ENCODE peak calls at places on chromosomes 1 and 21, in nine cellular contexts. V is psoas muscle, B is HFF-Myc, F is Peyer's patch, G is tibial artery, R is lower lobe of right lung, L is fibroblast of lung, Q is bronchial epithelial cell, O is ascending aorta. K is an unnamed sample.

GRCh38 chr1:23779826-23780371 is 1.7 kb downstream of the PITHD1 start:
- DNase-seq in V (no peak), B (no peak), F (no peak), G (no peak), R (no peak), L (peak), Q (peak), O (no peak), K (no peak)

GRCh38 chr21:45524756-45525152 is 17.5 kb downstream of the SLC19A1 start:
- DNase-seq in V (no peak), B (no peak), F (peak), G (no peak), R (peak), L (no peak), Q (no peak), O (no peak), K (no peak)

GRCh38 chr1:151907363-151908139 is 1.8 kb downstream of the THEM4 start:
- DNase-seq in V (no peak), B (no peak), F (no peak), G (no peak), R (no peak), L (no peak), Q (no peak), O (no peak), K (no peak)

GRCh38 chr1:202291961-202292712 is 49.6 kb downstream of the UBE2T start:
- DNase-seq in V (no peak), B (no peak), F (no peak), G (no peak), R (no peak), L (peak), Q (peak), O (no peak), K (no peak)

GRCh38 chr1:54488831-54489626 is 59.0 kb upstream of the ACOT11 start:
- DNase-seq in V (peak), B (peak), F (peak), G (peak), R (peak), L (peak), Q (no peak), O (no peak), K (peak)

GRCh38 chr1:161008857-161009554 is 11.9 kb downstream of the F11R start:
- DNase-seq in V (no peak), B (no peak), F (no peak), G (no peak), R (no peak), L (peak), Q (no peak), O (no peak), K (no peak)

GRCh38 chr21:45844181-45844580 is 137.4 kb upstream of the COL6A1 start:
- DNase-seq in V (no peak), B (no peak), F (no peak), G (no peak), R (no peak), L (no peak), Q (no peak), O (no peak), K (no peak)

GRCh38 chr1:203551550-203551949 is 57.6 kb downstream of the OPTC start:
- DNase-seq in V (no peak), B (no peak), F (no peak), G (no peak), R (no peak), L (peak), Q (peak), O (no peak), K (no peak)

GRCh38 chr21:36509966-36510742 is 30.2 kb upstream of the CLDN14 start:
- DNase-seq in V (no peak), B (no peak), F (no peak), G (no peak), R (peak), L (no peak), Q (peak), O (no peak), K (peak)

GRCh38 chr1:35406103-35406502 is 137.6 kb downstream of the ZMYM4 start:
- DNase-seq in V (no peak), B (no peak), F (no peak), G (no peak), R (no peak), L (no peak), Q (no peak), O (no peak), K (no peak)

GRCh38 chr1:153941826-153942725 is 4.4 kb downstream of the DENND4B start:
- DNase-seq in V (no peak), B (no peak), F (no peak), G (no peak), R (no peak), L (no peak), Q (no peak), O (no peak), K (no peak)

GRCh38 chr1:115012006-115012405 is 17.6 kb upstream of the TSHB start:
- DNase-seq in V (no peak), B (no peak), F (no peak), G (no peak), R (no peak), L (no peak), Q (no peak), O (no peak), K (no peak)

GRCh38 chr1:212485895-212486590 is 53.3 kb downstream of the NENF start:
- DNase-seq in V (peak), B (peak), F (peak), G (peak), R (peak), L (peak), Q (peak), O (peak), K (peak)

GRCh38 chr1:68962711-68963110 is 465.8 kb upstream of the DEPDC1 start:
- DNase-seq in V (no peak), B (no peak), F (no peak), G (no peak), R (no peak), L (peak), Q (no peak), O (no peak), K (no peak)

GRCh38 chr1:58922302-58923089 is 138.6 kb upstream of the JUN start:
- DNase-seq in V (peak), B (no peak), F (peak), G (peak), R (peak), L (peak), Q (peak), O (peak), K (peak)

GRCh38 chr1:168220470-168220871 is 5.3 kb upstream of the SFT2D2 start:
- DNase-seq in V (no peak), B (no peak), F (no peak), G (no peak), R (no peak), L (no peak), Q (no peak), O (no peak), K (no peak)

GRCh38 chr1:99869304-99869703 is 19.1 kb downstream of the AGL start:
- DNase-seq in V (no peak), B (no peak), F (no peak), G (no peak), R (no peak), L (peak), Q (peak), O (no peak), K (no peak)

GRCh38 chr1:101291562-101292035 is 54.8 kb downstream of the S1PR1 start:
- DNase-seq in V (no peak), B (peak), F (no peak), G (no peak), R (no peak), L (peak), Q (peak), O (no peak), K (peak)

GRCh38 chr1:115307621-115308020 is 30.4 kb downstream of the NGF start:
- DNase-seq in V (no peak), B (no peak), F (no peak), G (no peak), R (no peak), L (no peak), Q (no peak), O (no peak), K (no peak)

GRCh38 chr1:51799372-51799771 is 79.2 kb downstream of the NRDC start:
- DNase-seq in V (no peak), B (no peak), F (no peak), G (no peak), R (no peak), L (no peak), Q (no peak), O (no peak), K (no peak)

GRCh38 chr1:166017395-166017794 is 149.4 kb downstream of the FAM78B start:
- DNase-seq in V (no peak), B (no peak), F (no peak), G (no peak), R (no peak), L (no peak), Q (no peak), O (no peak), K (peak)

GRCh38 chr1:1321477-1321876 is 3.0 kb downstream of the INTS11 start:
- DNase-seq in V (no peak), B (no peak), F (no peak), G (no peak), R (no peak), L (no peak), Q (no peak), O (no peak), K (no peak)

GRCh38 chr1:157993179-157994080 is at the start of gene KIRREL1:
- DNase-seq in V (peak), B (no peak), F (peak), G (peak), R (peak), L (peak), Q (no peak), O (no peak), K (no peak)

GRCh38 chr1:147072371-147073061 is 99.8 kb downstream of the PRKAB2 start:
- DNase-seq in V (no peak), B (no peak), F (no peak), G (no peak), R (no peak), L (no peak), Q (peak), O (no peak), K (no peak)

GRCh38 chr21:43287111-43287973 is 118.5 kb downstream of the CRYAA start:
- DNase-seq in V (no peak), B (no peak), F (no peak), G (no peak), R (peak), L (no peak), Q (no peak), O (no peak), K (no peak)

GRCh38 chr21:42484966-42485365 is 11.1 kb downstream of the RSPH1 start:
- DNase-seq in V (no peak), B (no peak), F (no peak), G (no peak), R (no peak), L (no peak), Q (no peak), O (no peak), K (no peak)

GRCh38 chr1:4172659-4173599 is 272.9 kb upstream of the C1orf174 start:
- DNase-seq in V (no peak), B (no peak), F (peak), G (peak), R (no peak), L (no peak), Q (no peak), O (no peak), K (peak)

GRCh38 chr1:70039485-70039884 is 165.9 kb downstream of the LRRC40 start:
- DNase-seq in V (no peak), B (no peak), F (no peak), G (no peak), R (no peak), L (no peak), Q (no peak), O (no peak), K (no peak)

GRCh38 chr1:70295737-70296136 is 58.8 kb downstream of the ANKRD13C start:
- DNase-seq in V (no peak), B (no peak), F (no peak), G (no peak), R (no peak), L (no peak), Q (no peak), O (no peak), K (no peak)

GRCh38 chr1:27132624-27133023 is 22.3 kb downstream of the SLC9A1 start:
- DNase-seq in V (peak), B (no peak), F (peak), G (no peak), R (no peak), L (no peak), Q (no peak), O (no peak), K (no peak)

GRCh38 chr21:25639922-25640670 is 1.0 kb downstream of the JAM2 start:
- DNase-seq in V (peak), B (no peak), F (peak), G (no peak), R (no peak), L (peak), Q (no peak), O (no peak), K (peak)

GRCh38 chr1:8317647-8318360 is at the start of gene SLC45A1:
- DNase-seq in V (peak), B (peak), F (peak), G (peak), R (peak), L (peak), Q (peak), O (peak), K (peak)

GRCh38 chr1:59541891-59542290 is 245.0 kb downstream of the FGGY start:
- DNase-seq in V (no peak), B (no peak), F (no peak), G (no peak), R (no peak), L (peak), Q (no peak), O (no peak), K (no peak)

GRCh38 chr1:26031196-26031902 is 9.8 kb downstream of the EXTL1 start:
- DNase-seq in V (peak), B (peak), F (no peak), G (no peak), R (no peak), L (peak), Q (no peak), O (no peak), K (no peak)

GRCh38 chr1:14896381-14897079 is 257.0 kb upstream of the TMEM51 start:
- DNase-seq in V (no peak), B (no peak), F (no peak), G (no peak), R (no peak), L (peak), Q (no peak), O (no peak), K (no peak)

GRCh38 chr21:21101911-21102310 is 103.7 kb downstream of the NCAM2 start:
- DNase-seq in V (no peak), B (no peak), F (no peak), G (no peak), R (no peak), L (peak), Q (peak), O (no peak), K (peak)

GRCh38 chr1:48608882-48609281 is 136.9 kb upstream of the SPATA6 start:
- DNase-seq in V (no peak), B (no peak), F (no peak), G (no peak), R (no peak), L (no peak), Q (no peak), O (no peak), K (no peak)

GRCh38 chr1:89276690-89277089 is 4.0 kb upstream of the GBP5 start:
- DNase-seq in V (no peak), B (no peak), F (no peak), G (no peak), R (no peak), L (peak), Q (peak), O (no peak), K (peak)
- TF ChIP-seq CTCF in V (no peak), B (no peak), F (no peak), G (no peak), R (peak), L (no peak), Q (peak), O (no peak), K (peak)

DNA sequence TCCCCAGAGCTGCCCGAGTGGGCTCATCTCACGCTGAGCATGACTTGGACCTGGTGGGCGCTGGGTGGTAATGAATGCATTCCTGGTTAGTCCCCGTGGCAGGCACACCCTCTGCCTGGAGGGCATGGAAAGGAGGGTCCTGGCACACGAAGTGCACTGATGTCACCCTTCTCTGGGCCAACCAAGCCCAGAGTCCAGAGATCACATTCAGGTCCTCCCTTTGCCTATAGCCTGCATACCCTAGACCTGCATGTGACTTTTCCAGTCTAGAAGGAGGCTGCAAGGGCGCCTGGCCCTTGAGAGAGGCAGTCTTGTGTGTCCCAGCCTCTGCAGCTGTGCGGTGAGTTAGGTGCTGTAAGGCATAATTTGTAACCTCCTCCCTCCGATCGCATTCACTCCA is 22.1 kb downstream of the PADI2 start:
- DNase-seq in V (no peak), B (no peak), F (no peak), G (no peak), R (no peak), L (no peak), Q (no peak), O (no peak), K (no peak)
- H3K4me3 ChIP-seq in V (no peak), B (no peak), F (no peak), G (no peak), R (no peak), L (no peak), Q (no peak), O (no peak), K (no peak)

GRCh38 chr1:89699451-89699986 is 66.6 kb downstream of the LRRC8C start:
- DNase-seq in V (no peak), B (no peak), F (no peak), G (no peak), R (no peak), L (no peak), Q (no peak), O (no peak), K (peak)
- TF ChIP-seq CTCF in V (no peak), B (no peak), F (no peak), G (no peak), R (no peak), L (no peak), Q (no peak), O (no peak), K (no peak)

DNA sequence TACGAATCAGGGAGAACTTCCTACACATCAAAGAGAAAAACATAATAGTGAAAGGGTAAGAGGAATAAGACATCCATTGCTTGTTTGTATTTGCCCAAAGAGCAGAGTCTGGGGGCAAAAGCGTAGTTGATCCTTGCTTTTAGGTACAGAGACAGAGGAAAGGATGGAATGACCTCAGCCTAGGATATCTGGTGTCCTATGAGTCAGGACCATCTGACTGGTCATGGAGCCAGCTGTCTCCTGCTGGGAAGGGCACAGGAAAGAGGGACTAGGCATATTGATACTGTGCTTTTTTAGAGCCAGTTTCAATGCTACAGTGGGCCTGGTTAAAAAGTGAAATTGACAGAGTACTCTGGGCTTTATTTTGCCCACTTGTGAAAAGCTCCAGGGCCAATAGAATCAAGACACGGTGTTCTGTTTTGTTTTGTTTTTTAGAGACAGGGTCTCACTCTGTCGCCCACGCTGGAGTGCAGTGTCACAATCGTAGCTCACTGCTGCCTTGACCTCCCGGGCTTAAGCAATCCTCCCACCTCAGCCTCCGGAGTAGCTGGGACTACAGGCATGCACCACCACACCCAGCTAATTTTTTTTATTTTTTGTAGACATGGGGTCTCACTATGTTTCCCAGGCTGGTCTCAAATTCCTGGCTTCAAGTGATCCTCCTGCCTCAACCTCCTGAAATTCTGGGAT is 3.2 kb downstream of the PLEKHO1 start:
- DNase-seq in V (peak), B (no peak), F (no peak), G (no peak), R (peak), L (peak), Q (peak), O (no peak), K (no peak)
- H3K4me3 ChIP-seq in V (peak), B (no peak), F (no peak), G (peak), R (peak), L (no peak), Q (no peak), O (peak), K (no peak)

GRCh38 chr1:6211731-6212130 is 5.8 kb downstream of the RNF207 start:
- DNase-seq in V (no peak), B (no peak), F (no peak), G (no peak), R (no peak), L (no peak), Q (no peak), O (no peak), K (no peak)

GRCh38 chr1:6210606-6211355 is 4.9 kb downstream of the RNF207 start:
- DNase-seq in V (no peak), B (no peak), F (no peak), G (no peak), R (no peak), L (no peak), Q (no peak), O (no peak), K (no peak)

GRCh38 chr1:6207921-6208320 is 2.0 kb downstream of the RNF207 start:
- DNase-seq in V (no peak), B (no peak), F (no peak), G (no peak), R (no peak), L (no peak), Q (no peak), O (no peak), K (no peak)

GRCh38 chr1:6208723-6209660 is 3.1 kb downstream of the RNF207 start:
- DNase-seq in V (peak), B (no peak), F (peak), G (no peak), R (peak), L (peak), Q (no peak), O (no peak), K (peak)

DNA sequence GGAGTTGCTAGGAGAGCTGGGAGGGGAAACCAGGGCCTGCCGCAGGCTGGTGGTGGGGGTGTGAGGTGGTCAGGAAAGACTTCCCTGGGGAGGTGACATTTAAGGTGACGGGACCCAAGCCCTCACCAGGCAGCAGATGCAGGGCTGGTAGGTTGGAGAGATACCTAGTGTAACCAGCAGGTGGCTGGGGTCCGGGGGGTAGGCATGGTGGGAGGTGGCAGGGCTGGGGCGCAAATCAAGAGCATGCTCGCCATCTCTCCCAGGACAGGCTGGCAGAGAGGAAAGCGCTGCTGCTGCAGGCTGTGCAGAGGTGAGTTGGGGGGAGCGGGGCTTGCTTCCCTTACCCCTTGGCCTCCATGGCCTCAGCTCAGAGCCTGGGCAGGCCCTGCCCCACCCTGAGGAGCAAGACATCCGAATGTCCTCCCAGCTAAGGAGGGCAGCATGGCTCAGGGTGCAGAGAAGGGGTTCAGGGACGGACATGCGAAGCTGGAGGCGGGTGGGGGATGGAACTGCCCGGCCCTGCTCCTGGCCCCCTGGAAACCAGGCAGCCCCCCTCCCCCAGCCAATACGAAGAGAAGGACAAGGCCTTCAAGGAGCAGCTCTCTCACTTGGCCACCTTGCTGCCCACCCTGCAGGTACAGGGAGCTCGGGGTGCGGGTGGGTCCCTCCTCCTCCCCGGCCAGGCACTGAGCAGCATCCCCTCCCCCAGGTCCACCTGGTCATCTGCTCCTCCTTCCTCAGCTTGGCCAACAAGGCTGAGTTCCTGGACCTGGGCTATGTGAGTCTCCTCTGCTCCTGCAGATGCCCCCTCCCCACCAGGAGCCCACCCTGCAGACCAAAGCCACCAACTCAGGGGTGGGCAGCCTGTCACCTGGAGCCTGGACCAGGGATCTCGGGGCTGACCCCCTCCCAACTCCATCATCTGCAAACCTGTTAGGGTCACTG is 4.0 kb downstream of the RNF207 start:
- DNase-seq in V (no peak), B (no peak), F (no peak), G (no peak), R (no peak), L (no peak), Q (no peak), O (no peak), K (peak)
- TF ChIP-seq CTCF in V (no peak), B (peak), F (no peak), G (no peak), R (no peak), L (no peak), Q (peak), O (no peak), K (peak)